ENCODE peak calls at places on chromosomes 5 and 9, in five cellular contexts. One of them, this sample, is unnamed.

GRCh38 chr5:32712463-32713395 is 1.6 kb downstream of the NPR3 start:
- DNase-seq in upper lobe of left lung: peak; percentile 77
- DNase-seq in GM12878: no peak
- DNase-seq in body of pancreas: no peak
- DNase-seq in adrenal gland: peak; percentile 11
- DNase-seq in this sample: no peak

GRCh38 chr5:141882594-141883183 is 4.5 kb upstream of the PCDH1 start:
- DNase-seq in adrenal gland: no peak
- DNase-seq in body of pancreas: no peak
- DNase-seq in upper lobe of left lung: no peak
- DNase-seq in GM12878: no peak
- DNase-seq in this sample: no peak

GRCh38 chr5:36156124-36156601 is 4.3 kb downstream of the SKP2 start:
- DNase-seq in GM12878: no peak
- DNase-seq in adrenal gland: no peak
- DNase-seq in body of pancreas: no peak
- DNase-seq in upper lobe of left lung: no peak
- DNase-seq in this sample: no peak

GRCh38 chr5:135625061-135625460 is 46.3 kb upstream of the CXCL14 start:
- DNase-seq in adrenal gland: no peak
- DNase-seq in body of pancreas: no peak
- DNase-seq in upper lobe of left lung: no peak
- DNase-seq in GM12878: no peak
- DNase-seq in this sample: no peak

GRCh38 chr5:134543820-134544692 is 18.6 kb downstream of the JADE2 start:
- DNase-seq in body of pancreas: no peak
- DNase-seq in upper lobe of left lung: no peak
- DNase-seq in adrenal gland: no peak
- DNase-seq in GM12878: no peak
- DNase-seq in this sample: no peak

GRCh38 chr5:159951387-159951786 is 35.1 kb downstream of the ADRA1B start:
- DNase-seq in body of pancreas: no peak
- DNase-seq in upper lobe of left lung: no peak
- DNase-seq in adrenal gland: no peak
- DNase-seq in GM12878: no peak
- DNase-seq in this sample: no peak

GRCh38 chr5:146722361-146722779 is 156.2 kb downstream of the PPP2R2B start:
- DNase-seq in GM12878: no peak
- DNase-seq in adrenal gland: peak; percentile 19
- DNase-seq in body of pancreas: no peak
- DNase-seq in upper lobe of left lung: no peak
- DNase-seq in this sample: no peak

GRCh38 chr5:122163151-122164069 is 34.1 kb downstream of the ZNF474 start:
- DNase-seq in GM12878: no peak
- DNase-seq in upper lobe of left lung: no peak
- DNase-seq in body of pancreas: no peak
- DNase-seq in adrenal gland: no peak
- DNase-seq in this sample: no peak

GRCh38 chr5:675111-675875 is 17.9 kb downstream of the TPPP start:
- DNase-seq in GM12878: no peak
- DNase-seq in upper lobe of left lung: peak; percentile 56
- DNase-seq in adrenal gland: no peak
- DNase-seq in body of pancreas: no peak
- DNase-seq in this sample: no peak

GRCh38 chr9:93597871-93598646 is 21.7 kb downstream of the PHF2 start:
- DNase-seq in upper lobe of left lung: no peak
- DNase-seq in adrenal gland: no peak
- DNase-seq in body of pancreas: no peak
- DNase-seq in GM12878: no peak
- DNase-seq in this sample: no peak

GRCh38 chr5:143315929-143316328 is 87.6 kb downstream of the NR3C1 start:
- DNase-seq in body of pancreas: no peak
- DNase-seq in GM12878: no peak
- DNase-seq in upper lobe of left lung: no peak
- DNase-seq in adrenal gland: no peak
- DNase-seq in this sample: no peak

GRCh38 chr9:75168270-75169185 is 80.2 kb downstream of the OSTF1 start:
- DNase-seq in GM12878: no peak
- DNase-seq in body of pancreas: no peak
- DNase-seq in upper lobe of left lung: no peak
- DNase-seq in adrenal gland: no peak
- DNase-seq in this sample: no peak

GRCh38 chr5:125461641-125462072 is 715.2 kb upstream of the ZNF608 start:
- DNase-seq in GM12878: no peak
- DNase-seq in adrenal gland: no peak
- DNase-seq in upper lobe of left lung: no peak
- DNase-seq in body of pancreas: no peak
- DNase-seq in this sample: no peak

GRCh38 chr9:33466565-33467495 is 6.9 kb downstream of the NOL6 start:
- DNase-seq in adrenal gland: peak; percentile 57
- DNase-seq in upper lobe of left lung: peak; percentile 94
- DNase-seq in GM12878: no peak
- DNase-seq in body of pancreas: peak; percentile 75
- DNase-seq in this sample: peak; percentile 74

GRCh38 chr9:124216474-124217176 is 41.1 kb upstream of the NEK6 start:
- DNase-seq in adrenal gland: no peak
- DNase-seq in upper lobe of left lung: peak; percentile 37
- DNase-seq in body of pancreas: no peak
- DNase-seq in GM12878: peak; percentile 80
- DNase-seq in this sample: peak; percentile 60

GRCh38 chr9:128882677-128883590 is 1.0 kb downstream of the LRRC8A start:
- DNase-seq in adrenal gland: peak; percentile 37
- DNase-seq in GM12878: no peak
- DNase-seq in upper lobe of left lung: no peak
- DNase-seq in body of pancreas: no peak
- DNase-seq in this sample: no peak

GRCh38 chr5:144369001-144369400 is 198.3 kb downstream of the KCTD16 start:
- DNase-seq in GM12878: no peak
- DNase-seq in upper lobe of left lung: no peak
- DNase-seq in body of pancreas: peak; percentile 84
- DNase-seq in adrenal gland: no peak
- DNase-seq in this sample: no peak

GRCh38 chr5:172943906-172944305 is 15.3 kb upstream of the RPL26L1 start:
- DNase-seq in body of pancreas: no peak
- DNase-seq in adrenal gland: no peak
- DNase-seq in GM12878: no peak
- DNase-seq in upper lobe of left lung: no peak
- DNase-seq in this sample: no peak

GRCh38 chr9:12859704-12860251 is 85.0 kb downstream of the LURAP1L start:
- DNase-seq in body of pancreas: no peak
- DNase-seq in upper lobe of left lung: no peak
- DNase-seq in adrenal gland: no peak
- DNase-seq in GM12878: no peak
- DNase-seq in this sample: no peak

GRCh38 chr5:143582869-143583268 is 179.4 kb upstream of the NR3C1 start:
- DNase-seq in adrenal gland: no peak
- DNase-seq in GM12878: no peak
- DNase-seq in upper lobe of left lung: no peak
- DNase-seq in body of pancreas: no peak
- DNase-seq in this sample: no peak

GRCh38 chr5:31781772-31782171 is 142.8 kb downstream of the PDZD2 start:
- DNase-seq in body of pancreas: no peak
- DNase-seq in GM12878: no peak
- DNase-seq in upper lobe of left lung: no peak
- DNase-seq in adrenal gland: no peak
- DNase-seq in this sample: no peak

GRCh38 chr9:115591584-115591984 is 473.6 kb upstream of the TNC start:
- DNase-seq in upper lobe of left lung: no peak
- DNase-seq in adrenal gland: peak; percentile 15
- DNase-seq in GM12878: peak; percentile 5
- DNase-seq in body of pancreas: peak; percentile 52
- DNase-seq in this sample: peak; percentile 52

GRCh38 chr5:82259172-82259800 is 18.9 kb downstream of the RPS23 start:
- DNase-seq in adrenal gland: no peak
- DNase-seq in body of pancreas: no peak
- DNase-seq in GM12878: no peak
- DNase-seq in upper lobe of left lung: no peak
- DNase-seq in this sample: no peak

GRCh38 chr5:83197326-83197725 is 120.0 kb downstream of the XRCC4 start:
- DNase-seq in GM12878: no peak
- DNase-seq in body of pancreas: no peak
- DNase-seq in adrenal gland: no peak
- DNase-seq in upper lobe of left lung: no peak
- DNase-seq in this sample: no peak

GRCh38 chr5:127561254-127561653 is 43.8 kb downstream of the PRRC1 start:
- DNase-seq in adrenal gland: no peak
- DNase-seq in GM12878: no peak
- DNase-seq in upper lobe of left lung: no peak
- DNase-seq in body of pancreas: no peak
- DNase-seq in this sample: no peak

GRCh38 chr5:120735076-120735475 is 271.0 kb downstream of the PRR16 start:
- DNase-seq in upper lobe of left lung: no peak
- DNase-seq in body of pancreas: no peak
- DNase-seq in GM12878: no peak
- DNase-seq in adrenal gland: no peak
- DNase-seq in this sample: no peak

GRCh38 chr9:95725045-95725444 is 150.4 kb upstream of the ERCC6L2 start:
- DNase-seq in body of pancreas: no peak
- DNase-seq in adrenal gland: no peak
- DNase-seq in GM12878: no peak
- DNase-seq in upper lobe of left lung: no peak
- DNase-seq in this sample: no peak

DNA sequence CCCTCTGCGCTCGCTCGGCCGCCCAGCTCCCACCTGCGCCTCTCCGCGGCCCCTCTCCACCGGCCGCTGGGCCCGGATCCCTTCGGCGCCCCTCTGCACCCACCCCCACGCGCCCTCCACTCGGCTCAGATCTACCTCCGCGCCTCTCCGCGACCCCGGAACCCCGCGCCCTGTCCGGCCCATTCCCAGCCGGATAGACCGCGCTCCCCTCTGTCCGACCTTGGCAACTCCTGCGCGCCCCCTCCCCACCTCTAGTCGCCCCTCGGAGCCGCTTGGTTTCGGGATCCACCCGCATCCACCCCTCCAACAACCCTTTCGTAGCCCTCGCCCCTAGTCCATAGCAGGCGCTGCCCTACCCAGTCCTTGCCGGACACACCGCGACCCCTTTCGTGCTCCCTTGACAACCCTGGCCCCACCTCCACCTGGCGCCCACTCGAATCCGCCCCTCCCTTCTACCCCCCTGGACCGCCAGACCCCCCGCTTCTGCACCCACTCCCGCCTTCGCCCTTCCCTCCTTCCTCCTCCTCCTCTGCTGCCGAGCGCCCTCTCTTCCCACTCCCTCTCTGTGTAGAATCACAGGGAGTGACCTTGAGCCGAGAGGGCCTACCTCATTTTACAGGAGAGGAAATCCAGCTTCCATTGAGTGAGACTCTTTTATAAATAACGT is 496 bp upstream of the AK3 start:
- DNase-seq in upper lobe of left lung: no peak
- DNase-seq in body of pancreas: peak; percentile 56
- DNase-seq in adrenal gland: peak; percentile 70
- DNase-seq in GM12878: no peak
- DNase-seq in this sample: peak; percentile 64
- H3K27ac ChIP-seq in upper lobe of left lung: peak overlapping the region; percentile 84
- H3K27ac ChIP-seq in body of pancreas: peak overlapping the region; percentile 88
- H3K27ac ChIP-seq in adrenal gland: peak overlapping the region; percentile 80
- H3K27ac ChIP-seq in GM12878: peak overlapping the region; percentile 80
- H3K27ac ChIP-seq in this sample: peak overlapping the region; percentile 92

GRCh38 chr5:171116711-171117110 is 192.3 kb upstream of the TLX3 start:
- DNase-seq in upper lobe of left lung: no peak
- DNase-seq in adrenal gland: no peak
- DNase-seq in GM12878: no peak
- DNase-seq in body of pancreas: no peak
- DNase-seq in this sample: no peak
- TF ChIP-seq POLR2A in upper lobe of left lung: no peak
- TF ChIP-seq POLR2A in adrenal gland: no peak
- TF ChIP-seq POLR2A in GM12878: no peak
- TF ChIP-seq POLR2A in body of pancreas: no peak
- TF ChIP-seq POLR2A in this sample: no peak

GRCh38 chr5:53785924-53786323 is 225.5 kb downstream of the NDUFS4 start:
- DNase-seq in body of pancreas: no peak
- DNase-seq in upper lobe of left lung: no peak
- DNase-seq in adrenal gland: no peak
- DNase-seq in GM12878: no peak
- DNase-seq in this sample: no peak

GRCh38 chr5:53783624-53784228 is 223.3 kb downstream of the NDUFS4 start:
- DNase-seq in upper lobe of left lung: peak; percentile 4
- DNase-seq in body of pancreas: no peak
- DNase-seq in GM12878: no peak
- DNase-seq in adrenal gland: no peak
- DNase-seq in this sample: no peak

GRCh38 chr5:53779541-53779981 is 219.1 kb downstream of the NDUFS4 start:
- DNase-seq in adrenal gland: peak; percentile 31
- DNase-seq in GM12878: no peak
- DNase-seq in upper lobe of left lung: no peak
- DNase-seq in body of pancreas: no peak
- DNase-seq in this sample: no peak

GRCh38 chr5:53777864-53778618 is 217.6 kb downstream of the NDUFS4 start:
- DNase-seq in adrenal gland: no peak
- DNase-seq in GM12878: no peak
- DNase-seq in body of pancreas: no peak
- DNase-seq in upper lobe of left lung: no peak
- DNase-seq in this sample: no peak

GRCh38 chr5:53782620-53783019 is 222.2 kb downstream of the NDUFS4 start:
- DNase-seq in adrenal gland: no peak
- DNase-seq in GM12878: no peak
- DNase-seq in body of pancreas: no peak
- DNase-seq in upper lobe of left lung: no peak
- DNase-seq in this sample: no peak
- H3K4me1 ChIP-seq in adrenal gland: no peaks in the 10 kb centered on the region
- H3K4me1 ChIP-seq in GM12878: peaks cover 18% of the 10 kb centered on the region
- H3K4me1 ChIP-seq in body of pancreas: no peaks in the 10 kb centered on the region
- H3K4me1 ChIP-seq in upper lobe of left lung: peaks cover 4% of the 10 kb centered on the region
- H3K4me1 ChIP-seq in this sample: no peaks in the 10 kb centered on the region

DNA sequence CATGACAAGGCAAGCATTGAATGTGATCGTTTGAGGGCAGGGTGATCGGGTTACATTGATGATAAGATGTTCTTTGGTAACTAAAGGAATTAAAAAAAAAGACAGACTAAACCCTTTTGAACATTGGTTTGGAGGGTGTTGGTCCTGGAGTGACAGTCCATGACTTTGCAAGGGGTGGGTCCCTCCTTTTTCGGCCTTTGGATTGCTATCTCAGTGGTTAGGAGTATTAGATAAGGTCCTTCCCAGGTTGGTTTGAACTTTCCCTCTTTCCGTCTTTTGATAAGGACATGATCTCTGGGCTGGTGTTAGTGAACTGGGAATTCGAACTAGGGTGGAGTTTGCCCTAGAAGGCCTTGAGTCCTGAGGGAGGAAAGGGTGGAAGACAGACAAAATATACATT is 5.4 kb upstream of the ABO start:
- DNase-seq in adrenal gland: no peak
- DNase-seq in upper lobe of left lung: no peak
- DNase-seq in body of pancreas: no peak
- DNase-seq in GM12878: no peak
- DNase-seq in this sample: no peak
- H3K27ac ChIP-seq in adrenal gland: no peak overlapping the region
- H3K27ac ChIP-seq in upper lobe of left lung: no peak overlapping the region
- H3K27ac ChIP-seq in body of pancreas: no peak overlapping the region
- H3K27ac ChIP-seq in GM12878: no peak overlapping the region
- H3K27ac ChIP-seq in this sample: no peak overlapping the region

GRCh38 chr5:137486707-137487106 is 12.4 kb downstream of the SPOCK1 start:
- DNase-seq in body of pancreas: no peak
- DNase-seq in upper lobe of left lung: no peak
- DNase-seq in GM12878: no peak
- DNase-seq in adrenal gland: peak; percentile 61
- DNase-seq in this sample: no peak
- TF ChIP-seq POLR2A in body of pancreas: no peak
- TF ChIP-seq POLR2A in upper lobe of left lung: no peak
- TF ChIP-seq POLR2A in GM12878: no peak
- TF ChIP-seq POLR2A in adrenal gland: no peak
- TF ChIP-seq POLR2A in this sample: no peak

This sample was measured in right lobe of liver.